ENCODE peak calls at places on chromosomes 4 and X, in four cellular contexts. X, W, I and E are unnamed samples.

GRCh38 chr4:15912961-15913630 is 25.4 kb downstream of the FGFBP1 start:
- DNase-seq in I (no peak), W (no peak), X (no peak), E (no peak)

GRCh38 chr4:142373610-142374009 is 472.5 kb downstream of the INPP4B start:
- DNase-seq in X (no peak), I (no peak), W (no peak), E (no peak)

GRCh38 chr4:81676552-81676951 is 204.8 kb upstream of the RASGEF1B start:
- DNase-seq in I (no peak), X (no peak), W (no peak), E (no peak)

GRCh38 chrX:133892337-133892736 is 93.1 kb downstream of the GPC3 start:
- DNase-seq in X (no peak), W (no peak), I (peak; percentile 67), E (no peak)

GRCh38 chr4:188455353-188455752 is 316.1 kb downstream of the TRIML1 start:
- DNase-seq in W (no peak), X (no peak), I (peak; percentile 46), E (no peak)

GRCh38 chr4:186225848-186226247 is 1.5 kb upstream of the KLKB1 start:
- DNase-seq in W (no peak), I (no peak), X (no peak), E (no peak)

GRCh38 chr4:109820563-109820962 is 5.0 kb downstream of the GAR1 start:
- DNase-seq in I (no peak), X (no peak), W (no peak), E (no peak)

GRCh38 chr4:7189066-7189465 is 3.3 kb upstream of the SORCS2 start:
- DNase-seq in I (no peak), W (no peak), X (no peak), E (no peak)

DNA sequence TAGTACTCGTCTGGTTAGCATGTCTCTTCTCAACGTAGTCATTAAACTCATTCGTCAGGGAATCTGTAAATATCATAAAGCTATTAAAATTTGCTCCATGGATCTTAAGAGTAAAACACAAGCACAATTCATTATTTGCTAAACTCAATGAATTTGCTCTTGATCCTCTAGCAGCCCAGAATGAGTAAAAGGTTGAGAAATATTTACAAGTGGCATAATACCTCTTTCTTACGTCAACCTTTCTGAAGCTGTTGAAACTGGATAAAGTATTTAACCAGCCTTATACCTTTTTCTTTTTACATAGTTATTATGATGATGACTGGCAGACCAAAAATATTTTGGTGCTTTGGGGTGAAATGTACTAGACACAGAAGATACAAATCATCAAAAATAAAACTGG is 66.9 kb downstream of the LUZP4 start:
- DNase-seq in I (no peak), X (no peak), W (no peak), E (no peak)
- TF ChIP-seq EZH2 in I (no peak), X (no peak), W (no peak), E (no peak)

GRCh38 chrX:111447298-111447697 is 35.3 kb upstream of the DCX start:
- DNase-seq in X (no peak), I (peak; percentile 2), W (peak; percentile 51), E (peak; percentile 4)
- TF ChIP-seq JUND in X (no peak), I (no peak), W (no peak), E (no peak)

GRCh38 chr4:13548059-13548983 is 4.0 kb upstream of the NKX3-2 start:
- DNase-seq in I (no peak), X (no peak), W (no peak), E (no peak)
- TF ChIP-seq EZH2 in I (no peak), X (no peak), W (no peak), E (no peak)

GRCh38 chr4:55910140-55910539 is 38.6 kb upstream of the CEP135 start:
- DNase-seq in W (no peak), I (no peak), X (no peak), E (no peak)
- TF ChIP-seq JUND in W (no peak), I (no peak), X (no peak), E (no peak)

GRCh38 chr4:53981066-53981465 is 83.3 kb downstream of the CHIC2 start:
- DNase-seq in W (no peak), X (no peak), I (no peak), E (no peak)
- TF ChIP-seq EZH2 in W (no peak), X (no peak), I (no peak), E (no peak)

GRCh38 chrX:85051627-85052026 is 48.0 kb downstream of the APOOL start:
- DNase-seq in I (no peak), X (no peak), W (no peak), E (no peak)

GRCh38 chrX:85052636-85053343 is 49.1 kb downstream of the APOOL start:
- DNase-seq in X (no peak), W (peak; percentile 2), I (no peak), E (peak; percentile 15)

GRCh38 chrX:85052207-85052606 is 48.5 kb downstream of the APOOL start:
- DNase-seq in W (no peak), X (no peak), I (no peak), E (no peak)
- TF ChIP-seq JUND in W (no peak), X (no peak), I (no peak), E (no peak)

GRCh38 chr4:139933541-139933940 is 220.4 kb downstream of the MAML3 start:
- DNase-seq in X (no peak), I (peak; percentile 54), W (no peak), E (no peak)

GRCh38 chr4:139935911-139936310 is 218.1 kb downstream of the MAML3 start:
- DNase-seq in X (no peak), I (no peak), W (no peak), E (no peak)

GRCh38 chr4:139933104-139933503 is 220.9 kb downstream of the MAML3 start:
- DNase-seq in X (no peak), W (peak; percentile 3), I (no peak), E (no peak)

GRCh38 chr4:139934786-139935330 is 219.1 kb downstream of the MAML3 start:
- DNase-seq in W (no peak), X (no peak), I (no peak), E (no peak)

DNA sequence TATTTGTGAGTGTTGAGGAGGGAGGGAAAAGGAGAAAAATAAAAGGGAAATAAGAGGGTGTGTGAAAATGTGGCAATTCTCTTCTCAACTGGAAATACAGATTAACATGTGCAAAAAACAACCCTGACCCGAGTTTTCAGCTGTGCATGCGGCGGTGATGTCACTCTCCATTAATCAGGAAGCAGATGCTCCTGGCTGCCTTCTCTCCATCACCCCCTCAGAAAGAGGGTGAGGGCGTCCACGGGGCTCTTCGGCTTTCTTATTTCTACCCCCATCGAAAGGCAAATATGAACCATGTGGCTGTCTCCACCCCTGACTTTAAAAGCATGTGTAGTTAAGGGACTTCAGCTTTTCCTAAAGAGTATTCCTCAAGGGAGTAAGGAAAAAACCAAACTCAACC is 219.6 kb downstream of the MAML3 start:
- DNase-seq in I (no peak), X (no peak), W (no peak), E (no peak)
- TF ChIP-seq EZH2 in I (no peak), X (no peak), W (no peak), E (no peak)

DNA sequence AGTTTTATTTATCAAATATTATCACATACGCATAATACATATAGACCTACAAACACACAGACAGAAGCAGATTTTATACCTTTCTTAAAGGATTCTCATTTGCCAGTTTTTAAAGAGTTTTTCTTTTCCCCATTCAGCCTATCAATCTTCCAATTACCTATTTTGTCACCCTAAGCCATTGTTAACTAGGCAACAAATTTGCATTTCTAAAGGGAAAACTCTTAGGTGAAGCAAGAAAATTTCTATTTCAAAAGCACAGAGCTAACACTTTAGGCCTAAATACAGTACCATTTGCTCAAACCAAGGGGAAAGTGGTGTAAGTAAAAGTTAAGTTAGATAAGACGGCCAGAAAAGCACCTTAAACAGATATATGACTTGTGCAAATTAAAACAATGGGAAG is 156.6 kb downstream of the NDST3 start:
- DNase-seq in X (no peak), W (no peak), I (no peak), E (no peak)
- TF ChIP-seq JUND in X (no peak), W (no peak), I (no peak), E (no peak)